ENCODE peak calls at places on chromosomes 12 and 14, in ten cellular contexts. Y, B, X, W, Q, P, V, C, A and N are unnamed samples.

GRCh38 chr14:59377485-59377884 is 87.7 kb downstream of the GPR135 start:
- DNase-seq in X (no peak), C (no peak), W (no peak), B (peak), A (no peak), Q (no peak), P (no peak), Y (no peak), V (no peak), N (no peak)

GRCh38 chr12:124869011-124869665 is 5.5 kb upstream of the SCARB1 start:
- DNase-seq in Q (no peak), Y (no peak), W (no peak), P (peak), B (no peak), A (no peak), V (no peak), X (no peak), C (no peak), N (no peak)

GRCh38 chr14:100900837-100901390 is 2.6 kb downstream of the RTL1 start:
- DNase-seq in X (no peak), A (peak), Q (no peak), C (no peak), V (no peak), W (no peak), P (peak), Y (peak), B (no peak), N (no peak)

GRCh38 chr14:70441641-70442040 is 10.3 kb upstream of the ADAM21 start:
- DNase-seq in C (no peak), B (no peak), V (no peak), A (no peak), Q (no peak), X (no peak), P (no peak), Y (no peak), W (no peak), N (no peak)

GRCh38 chr14:103124501-103125001 is 1.3 kb downstream of the TNFAIP2 start:
- DNase-seq in B (peak), Y (no peak), X (no peak), P (no peak), C (no peak), Q (no peak), V (no peak), W (no peak), A (no peak), N (no peak)

GRCh38 chr14:78251308-78251707 is 81.1 kb downstream of the NRXN3 start:
- DNase-seq in P (no peak), A (no peak), V (no peak), X (no peak), W (no peak), C (no peak), B (no peak), Y (no peak), Q (no peak), N (no peak)

GRCh38 chr12:12788131-12788530 is 2.7 kb downstream of the APOLD1 start:
- DNase-seq in X (no peak), P (no peak), Q (peak), C (no peak), B (no peak), V (no peak), W (no peak), Y (no peak), A (no peak), N (no peak)

GRCh38 chr12:131219173-131220006 is 265.7 kb downstream of the ADGRD1 start:
- DNase-seq in X (no peak), W (no peak), V (no peak), A (no peak), B (no peak), C (no peak), Q (no peak), Y (no peak), P (no peak), N (no peak)

GRCh38 chr14:36214476-36215216 is 38.1 kb upstream of the PTCSC3 start:
- DNase-seq in P (no peak), Q (no peak), C (no peak), V (no peak), X (no peak), B (no peak), A (no peak), W (no peak), Y (no peak), N (no peak)

GRCh38 chr12:47938093-47938492 is 25.3 kb upstream of the TMEM106C start:
- DNase-seq in C (no peak), Y (peak), B (no peak), P (no peak), W (peak), A (no peak), X (no peak), V (no peak), Q (peak), N (no peak)

GRCh38 chr12:26017484-26018211 is 59.2 kb downstream of the RASSF8 start:
- DNase-seq in Q (peak), A (peak), W (no peak), C (peak), P (peak), B (no peak), V (peak), X (no peak), Y (no peak), N (no peak)

GRCh38 chr12:79689477-79690155 is 1.1 kb downstream of the PAWR start:
- DNase-seq in A (peak), X (no peak), C (peak), W (peak), P (peak), Q (peak), Y (peak), B (peak), V (no peak), N (peak)

GRCh38 chr12:99611590-99611989 is 36.0 kb upstream of the GARIN6 start:
- DNase-seq in Y (no peak), Q (no peak), C (no peak), A (no peak), X (no peak), B (no peak), P (no peak), V (no peak), W (no peak), N (no peak)

GRCh38 chr14:74493343-74494261 is at the start of gene ISCA2:
- DNase-seq in Q (peak), P (peak), W (peak), Y (peak), V (peak), X (peak), A (peak), B (peak), C (peak), N (peak)

GRCh38 chr12:132559652-132560420 is 50.5 kb downstream of the LRCOL1 start:
- DNase-seq in P (peak), Y (no peak), X (peak), W (peak), V (peak), Q (peak), B (no peak), C (no peak), A (peak), N (peak)

GRCh38 chr14:95294834-95295599 is 24.7 kb downstream of the CLMN start:
- DNase-seq in X (no peak), C (no peak), P (no peak), W (no peak), B (peak), Y (no peak), A (peak), Q (peak), V (no peak), N (no peak)

GRCh38 chr14:55129086-55129427 is at the start of gene LGALS3:
- DNase-seq in X (no peak), W (peak), B (peak), Y (peak), A (no peak), C (peak), Q (peak), V (peak), P (peak), N (peak)

GRCh38 chr12:17918013-17918412 is 172.0 kb downstream of the RERGL start:
- DNase-seq in B (no peak), V (no peak), C (no peak), X (no peak), P (no peak), A (no peak), Y (no peak), Q (peak), W (no peak), N (no peak)

GRCh38 chr12:76083246-76083735 is 1.2 kb downstream of the NAP1L1 start:
- DNase-seq in X (no peak), B (no peak), Y (no peak), A (no peak), W (no peak), V (no peak), C (no peak), P (no peak), Q (no peak), N (no peak)

GRCh38 chr14:72613196-72613974 is 280.5 kb downstream of the DPF3 start:
- DNase-seq in P (no peak), Y (peak), W (no peak), V (no peak), B (peak), A (no peak), C (peak), X (no peak), Q (peak), N (peak)

GRCh38 chr12:125299840-125300239 is 234.6 kb downstream of the AACS start:
- DNase-seq in P (no peak), Q (no peak), W (no peak), A (no peak), X (no peak), V (no peak), B (no peak), C (no peak), Y (peak), N (no peak)

GRCh38 chr14:76761849-76762616 is 765 bp downstream of the VASH1 start:
- DNase-seq in B (peak), Q (no peak), V (no peak), C (no peak), A (no peak), X (no peak), Y (peak), P (no peak), W (no peak), N (no peak)

GRCh38 chr12:100345020-100345767 is 11.7 kb upstream of the SLC17A8 start:
- DNase-seq in C (no peak), Y (no peak), Q (no peak), A (no peak), V (no peak), W (no peak), B (no peak), X (no peak), P (no peak), N (no peak)

GRCh38 chr12:98735821-98736220 is 90.7 kb downstream of the APAF1 start:
- DNase-seq in Y (no peak), Q (no peak), W (no peak), V (no peak), A (no peak), C (no peak), P (no peak), X (no peak), B (no peak), N (no peak)

GRCh38 chr14:95507701-95508103 is 8.7 kb downstream of the SYNE3 start:
- DNase-seq in V (no peak), C (no peak), B (no peak), X (no peak), Q (peak), P (no peak), W (peak), Y (peak), A (no peak), N (no peak)

GRCh38 chr12:25284024-25284423 is 33.3 kb upstream of the KRAS start:
- DNase-seq in Q (no peak), P (no peak), X (no peak), Y (no peak), V (no peak), C (no peak), B (no peak), A (no peak), W (no peak), N (no peak)

GRCh38 chr14:72876710-72877063 is 17.2 kb downstream of the DPF3 start:
- DNase-seq in Q (no peak), Y (no peak), P (no peak), A (no peak), B (no peak), V (no peak), C (no peak), W (no peak), X (no peak), N (no peak)

GRCh38 chr14:42174357-42174756 is 567.7 kb downstream of the LRFN5 start:
- DNase-seq in V (no peak), W (no peak), Y (no peak), C (no peak), Q (no peak), P (no peak), X (no peak), A (no peak), B (no peak), N (no peak)

GRCh38 chr12:65318186-65318685 is 39.8 kb downstream of the MSRB3 start:
- DNase-seq in X (no peak), W (no peak), Y (no peak), Q (no peak), C (no peak), A (no peak), P (no peak), B (no peak), V (no peak), N (no peak)

GRCh38 chr14:105470812-105471771 is 3.5 kb upstream of the CRIP2 start:
- DNase-seq in V (no peak), B (no peak), P (no peak), X (no peak), Q (no peak), A (no peak), C (no peak), Y (no peak), W (no peak), N (no peak)
- TF ChIP-seq CTCF in V (no peak), B (no peak), P (peak), X (no peak), Q (no peak), A (no peak), C (no peak), Y (no peak), W (peak), N (peak)

GRCh38 chr14:32620724-32621123 is 291.6 kb downstream of the AKAP6 start:
- DNase-seq in B (no peak), V (no peak), Y (no peak), C (no peak), Q (peak), X (no peak), W (no peak), P (no peak), A (no peak), N (no peak)

GRCh38 chr14:32621585-32621984 is 292.5 kb downstream of the AKAP6 start:
- DNase-seq in W (no peak), X (no peak), P (no peak), V (no peak), C (no peak), B (no peak), A (no peak), Q (no peak), Y (no peak), N (no peak)

GRCh38 chr14:32622742-32623141 is 293.6 kb downstream of the AKAP6 start:
- DNase-seq in A (no peak), C (no peak), X (no peak), B (no peak), Y (no peak), V (no peak), W (no peak), Q (no peak), P (no peak), N (no peak)

GRCh38 chr14:32618991-32619390 is 289.9 kb downstream of the AKAP6 start:
- DNase-seq in X (no peak), Y (no peak), C (no peak), V (no peak), P (no peak), B (no peak), Q (no peak), W (peak), A (no peak), N (no peak)

GRCh38 chr14:32620303-32620702 is 291.2 kb downstream of the AKAP6 start:
- DNase-seq in B (no peak), Q (peak), W (peak), A (no peak), Y (no peak), C (no peak), V (no peak), X (no peak), P (no peak), N (no peak)
- TF ChIP-seq CTCF in B (no peak), Q (no peak), W (no peak), A (no peak), Y (no peak), C (no peak), V (no peak), X (no peak), P (no peak), N (no peak)

GRCh38 chr12:109154485-109155438 is 38.4 kb downstream of the ACACB start:
- DNase-seq in B (peak), A (peak), Y (peak), V (peak), P (peak), C (peak), Q (peak), X (peak), W (no peak), N (peak)
- TF ChIP-seq CTCF in B (no peak), A (peak), Y (no peak), V (no peak), P (no peak), C (no peak), Q (no peak), X (no peak), W (no peak), N (no peak)

DNA sequence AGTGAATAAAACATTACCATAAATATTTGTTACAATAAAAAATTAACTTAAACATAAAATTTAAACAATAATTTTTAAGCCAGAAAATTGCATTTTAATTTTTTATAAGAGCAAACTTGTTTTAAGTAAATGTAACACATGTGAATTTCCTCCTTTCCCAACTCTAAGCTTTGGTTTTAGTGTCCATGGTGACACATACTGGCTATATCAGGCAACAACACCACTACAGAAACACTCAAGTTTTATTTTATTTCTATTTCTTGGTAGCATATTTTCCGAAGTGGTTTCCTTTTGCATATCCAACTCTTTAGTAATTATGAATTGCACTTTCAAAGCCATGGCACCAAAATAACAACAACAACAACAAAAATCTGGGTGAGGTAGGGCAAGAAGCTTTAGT is 2.2 kb downstream of the NELL2 start:
- DNase-seq in B (no peak), C (no peak), P (no peak), Q (peak), Y (no peak), W (peak), A (no peak), V (no peak), X (no peak), N (no peak)
- TF ChIP-seq CTCF in B (no peak), C (peak), P (peak), Q (no peak), Y (no peak), W (peak), A (no peak), V (peak), X (no peak), N (no peak)

GRCh38 chr14:92655372-92655771 is 93.1 kb downstream of the LGMN start:
- DNase-seq in W (no peak), X (no peak), C (no peak), V (no peak), B (no peak), P (no peak), A (no peak), Y (no peak), Q (no peak), N (no peak)

GRCh38 chr14:92658160-92658559 is 90.3 kb downstream of the LGMN start:
- DNase-seq in B (no peak), Y (no peak), A (no peak), V (no peak), P (no peak), W (no peak), C (no peak), X (no peak), Q (no peak), N (no peak)

GRCh38 chr14:92655802-92656201 is 92.6 kb downstream of the LGMN start:
- DNase-seq in Y (no peak), V (no peak), P (no peak), A (no peak), W (no peak), B (no peak), C (no peak), X (no peak), Q (peak), N (no peak)

GRCh38 chr14:92657457-92658142 is 90.8 kb downstream of the LGMN start:
- DNase-seq in W (no peak), B (peak), Q (no peak), Y (peak), V (no peak), X (no peak), P (no peak), A (no peak), C (peak), N (no peak)

GRCh38 chr14:92656306-92656705 is 92.1 kb downstream of the LGMN start:
- DNase-seq in Y (no peak), Q (no peak), V (no peak), B (no peak), X (no peak), P (no peak), W (peak), A (no peak), C (no peak), N (no peak)
- TF ChIP-seq CTCF in Y (no peak), Q (peak), V (no peak), B (peak), X (no peak), P (peak), W (peak), A (peak), C (no peak), N (no peak)

DNA sequence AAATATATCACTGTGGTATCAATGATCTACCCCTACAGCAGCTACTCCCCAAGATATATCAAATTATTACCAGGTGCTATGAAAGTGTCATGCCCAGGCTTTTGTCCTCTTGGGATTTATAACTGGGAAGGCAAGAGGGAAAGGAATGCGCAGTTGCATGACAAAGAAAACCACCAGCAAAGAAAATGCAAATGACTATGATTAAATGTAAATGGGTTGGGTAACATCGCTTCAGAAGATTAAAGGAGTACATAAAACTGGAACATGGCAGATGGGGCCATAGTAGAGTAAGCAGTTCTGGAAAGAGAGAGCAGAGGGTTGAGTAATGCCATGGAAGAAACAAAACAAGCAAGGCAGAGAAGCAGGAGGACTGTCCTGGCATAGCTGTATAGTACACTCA is 493.1 kb downstream of the NOVA1 start:
- DNase-seq in V (no peak), B (no peak), Q (no peak), X (no peak), Y (no peak), W (no peak), C (no peak), A (no peak), P (no peak), N (no peak)
- TF ChIP-seq CTCF in V (no peak), B (no peak), Q (no peak), X (no peak), Y (no peak), W (no peak), C (no peak), A (no peak), P (no peak), N (no peak)